ENCODE peak calls at places on chromosomes 6 and 20, in ten cellular contexts. G is GM23338; F is activated gamma-delta T cell treated with Interleukin-2 at 50 U/mL for 16 hours; N is HEK293T; J is fibroblast of lung; W is kidney tubule cell; L is nucleus accumbens; E is NCI-H1105; R is occipital lobe; K is activated CD8-positive, alpha-beta memory T cell treated with anti-CD3 and anti-CD28 coated beads for 4 hours. S is an unnamed sample.

GRCh38 chr6:92977018-92977417 is 442.3 kb downstream of the EPHA7 start:
- DNase-seq in L (no peak), F (no peak), R (no peak), K (no peak), N (no peak), J (no peak), G (no peak), E (no peak), W (peak; percentile 35), S (no peak)

GRCh38 chr6:154498340-154498934 is 12.0 kb downstream of the CNKSR3 start:
- DNase-seq in F (no peak), N (no peak), G (no peak), J (no peak), E (no peak), W (no peak), K (no peak), L (no peak), R (no peak), S (no peak)

GRCh38 chr20:62550087-62550565 is 74.3 kb upstream of the GATA5 start:
- DNase-seq in K (no peak), J (no peak), L (no peak), G (peak; percentile 47), N (no peak), R (no peak), E (no peak), W (no peak), F (no peak), S (no peak)

GRCh38 chr20:38498909-38499308 is 26.3 kb downstream of the RALGAPB start:
- DNase-seq in R (no peak), N (no peak), E (no peak), J (no peak), F (no peak), W (peak; percentile 57), L (no peak), K (no peak), G (no peak), S (no peak)

GRCh38 chr6:1472643-1473042 is 83.3 kb downstream of the FOXF2 start:
- DNase-seq in E (no peak), N (no peak), R (no peak), J (no peak), K (no peak), L (no peak), G (no peak), W (no peak), F (no peak), S (no peak)

GRCh38 chr20:32433311-32434021 is 75.3 kb downstream of the ASXL1 start:
- DNase-seq in E (no peak), L (no peak), W (no peak), R (no peak), K (no peak), N (no peak), G (no peak), F (no peak), J (no peak), S (peak; percentile 68)

GRCh38 chr6:144411506-144412165 is 126.5 kb downstream of the UTRN start:
- DNase-seq in L (no peak), N (no peak), G (no peak), R (no peak), E (no peak), J (no peak), F (no peak), K (no peak), W (peak; percentile 44), S (no peak)

GRCh38 chr6:168713839-168714238 is 272.9 kb downstream of the SMOC2 start:
- DNase-seq in F (no peak), N (peak; percentile 44), R (no peak), G (peak; percentile 34), E (no peak), K (no peak), L (no peak), J (no peak), W (peak; percentile 62), S (peak; percentile 14)

GRCh38 chr6:117906905-117907599 is at the start of gene SLC35F1:
- DNase-seq in J (peak; percentile 22), K (no peak), G (peak; percentile 88), W (peak; percentile 25), L (peak; percentile 24), E (peak; percentile 68), F (no peak), R (peak; percentile 66), N (peak; percentile 83), S (peak; percentile 66)

GRCh38 chr20:10735195-10735949 is 61.6 kb upstream of the JAG1 start:
- DNase-seq in J (peak; percentile 19), K (no peak), R (no peak), G (no peak), W (no peak), F (no peak), N (no peak), L (no peak), E (no peak), S (no peak)

GRCh38 chr20:38804682-38805501 is 605 bp upstream of the PPP1R16B start:
- DNase-seq in E (no peak), J (no peak), K (peak; percentile 48), N (no peak), G (peak; percentile 91), F (peak; percentile 78), R (no peak), W (no peak), L (no peak), S (peak; percentile 62)

GRCh38 chr6:5337573-5337972 is 76.3 kb downstream of the FARS2 start:
- DNase-seq in F (no peak), R (no peak), E (no peak), J (peak; percentile 33), W (no peak), G (peak; percentile 19), L (no peak), N (no peak), K (no peak), S (no peak)